ENCODE peak calls at places on chromosome 7, in four cellular contexts. S is GM12878, X is HepG2, F is K562. C is an unnamed sample.

GRCh38 chr7:30816291-30817059 is 45.3 kb downstream of the MINDY4 start:
- DNase-seq in S (no peak), X (no peak), F (no peak), C (peak)

GRCh38 chr7:41085244-41085643 is 617.6 kb downstream of the INHBA start:
- DNase-seq in S (no peak), X (no peak), F (no peak), C (no peak)

GRCh38 chr7:110001254-110001938 is 1089.5 kb upstream of the LRRN3 start:
- DNase-seq in S (no peak), X (no peak), F (no peak), C (no peak)

GRCh38 chr7:23662124-23662982 is 17.6 kb upstream of the FAM221A start:
- DNase-seq in S (no peak), X (no peak), F (no peak), C (no peak)

GRCh38 chr7:133512560-133512959 is 259.7 kb downstream of the EXOC4 start:
- DNase-seq in S (no peak), X (no peak), F (no peak), C (no peak)

GRCh38 chr7:121198502-121198901 is 130.3 kb upstream of the WNT16 start:
- DNase-seq in S (no peak), X (no peak), F (no peak), C (no peak)

GRCh38 chr7:98398567-98399372 is 2.1 kb downstream of the BAIAP2L1 start:
- DNase-seq in S (no peak), X (no peak), F (no peak), C (no peak)

GRCh38 chr7:22469371-22470143 is 30.4 kb downstream of the STEAP1B start:
- DNase-seq in S (no peak), X (no peak), F (no peak), C (no peak)

GRCh38 chr7:12297709-12298108 is 86.6 kb downstream of the TMEM106B start:
- DNase-seq in S (no peak), X (no peak), F (no peak), C (no peak)

GRCh38 chr7:27970350-27970749 is 210.2 kb downstream of the JAZF1 start:
- DNase-seq in S (no peak), X (no peak), F (no peak), C (no peak)

GRCh38 chr7:25054849-25055248 is 70.2 kb downstream of the CYCS start:
- DNase-seq in S (no peak), X (peak), F (no peak), C (no peak)

GRCh38 chr7:30321992-30322637 is 37.7 kb downstream of the ZNRF2 start:
- DNase-seq in S (peak), X (no peak), F (no peak), C (no peak)

GRCh38 chr7:134750083-134751062 is 29.1 kb upstream of the CALD1 start:
- DNase-seq in S (no peak), X (peak), F (peak), C (peak)

GRCh38 chr7:111486472-111487142 is 75.7 kb downstream of the IMMP2L start:
- DNase-seq in S (peak), X (peak), F (peak), C (no peak)

GRCh38 chr7:34190299-34190698 is 285.0 kb downstream of the BMPER start:
- DNase-seq in S (no peak), X (no peak), F (no peak), C (no peak)

GRCh38 chr7:435518-436366 is 83.9 kb downstream of the PDGFA start:
- DNase-seq in S (no peak), X (no peak), F (no peak), C (no peak)

GRCh38 chr7:94401411-94401810 is 6.7 kb downstream of the COL1A2 start:
- DNase-seq in S (no peak), X (no peak), F (no peak), C (no peak)

GRCh38 chr7:114973147-114973546 is 51.3 kb downstream of the MDFIC start:
- DNase-seq in S (no peak), X (no peak), F (no peak), C (no peak)

GRCh38 chr7:140458191-140458590 is 21.1 kb downstream of the MKRN1 start:
- DNase-seq in S (no peak), X (no peak), F (no peak), C (no peak)

GRCh38 chr7:127948312-127948711 is 82.9 kb downstream of the LRRC4 start:
- DNase-seq in S (no peak), X (no peak), F (no peak), C (no peak)

GRCh38 chr7:135774284-135774683 is 25.7 kb upstream of the FAM180A start:
- DNase-seq in S (no peak), X (peak), F (no peak), C (no peak)

GRCh38 chr7:30618961-30619360 is 24.3 kb downstream of the GARS1 start:
- DNase-seq in S (no peak), X (no peak), F (no peak), C (no peak)

GRCh38 chr7:25656581-25657026 is 428.3 kb upstream of the NPVF start:
- DNase-seq in S (no peak), X (no peak), F (no peak), C (no peak)

GRCh38 chr7:105656922-105657521 is 75.7 kb upstream of the EFCAB10 start:
- DNase-seq in S (no peak), X (no peak), F (peak), C (no peak)

GRCh38 chr7:158685727-158686126 is 18.9 kb downstream of the NCAPG2 start:
- DNase-seq in S (no peak), X (no peak), F (no peak), C (no peak)

GRCh38 chr7:44155191-44156185 is 14.4 kb upstream of the MYL7 start:
- DNase-seq in S (no peak), X (no peak), F (no peak), C (no peak)

GRCh38 chr7:33757050-33757449 is 148.3 kb upstream of the BMPER start:
- DNase-seq in S (no peak), X (no peak), F (no peak), C (no peak)

GRCh38 chr7:90261441-90261840 is 16.5 kb downstream of the CFAP69 start:
- DNase-seq in S (no peak), X (no peak), F (no peak), C (no peak)

GRCh38 chr7:52502281-52502680 is 533.2 kb upstream of the POM121L12 start:
- DNase-seq in S (no peak), X (no peak), F (no peak), C (no peak)

GRCh38 chr7:27901028-27901760 is 161.2 kb downstream of the TAX1BP1 start:
- DNase-seq in S (peak), X (no peak), F (no peak), C (no peak)

GRCh38 chr7:74345970-74346369 is 56.8 kb downstream of the CLIP2 start:
- DNase-seq in S (no peak), X (no peak), F (no peak), C (no peak)

GRCh38 chr7:157904211-157904865 is 567.5 kb downstream of the DNAJB6 start:
- DNase-seq in S (no peak), X (no peak), F (no peak), C (no peak)

GRCh38 chr7:150450491-150450992 is at the start of gene GIMAP8:
- DNase-seq in S (no peak), X (no peak), F (no peak), C (no peak)

GRCh38 chr7:32275216-32275979 is 205.2 kb upstream of the PDE1C start:
- DNase-seq in S (peak), X (no peak), F (no peak), C (no peak)

DNA sequence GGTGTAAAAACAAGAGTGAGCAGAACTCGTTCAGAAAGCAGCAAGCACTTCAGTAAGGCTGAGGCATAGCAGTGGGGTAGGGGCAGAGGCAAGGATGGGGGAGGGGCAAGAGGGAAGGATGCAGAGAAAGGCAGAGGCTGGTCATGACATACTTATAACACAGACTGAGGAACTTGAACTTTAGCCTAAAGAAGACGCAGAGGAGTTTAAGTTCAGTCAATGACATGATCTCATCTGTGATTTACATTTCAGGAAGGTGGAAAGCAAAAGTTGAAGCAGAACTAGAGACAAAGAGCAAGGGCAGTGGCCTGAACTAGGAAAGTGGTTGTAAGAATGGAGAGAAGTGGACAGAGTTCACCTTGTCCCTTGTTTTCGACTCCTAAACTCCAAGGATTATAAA is 15.8 kb downstream of the MACC1 start:
- DNase-seq in S (no peak), X (no peak), F (no peak), C (no peak)
- H3K27ac ChIP-seq in S (peak), X (no peak), F (peak), C (no peak)

DNA sequence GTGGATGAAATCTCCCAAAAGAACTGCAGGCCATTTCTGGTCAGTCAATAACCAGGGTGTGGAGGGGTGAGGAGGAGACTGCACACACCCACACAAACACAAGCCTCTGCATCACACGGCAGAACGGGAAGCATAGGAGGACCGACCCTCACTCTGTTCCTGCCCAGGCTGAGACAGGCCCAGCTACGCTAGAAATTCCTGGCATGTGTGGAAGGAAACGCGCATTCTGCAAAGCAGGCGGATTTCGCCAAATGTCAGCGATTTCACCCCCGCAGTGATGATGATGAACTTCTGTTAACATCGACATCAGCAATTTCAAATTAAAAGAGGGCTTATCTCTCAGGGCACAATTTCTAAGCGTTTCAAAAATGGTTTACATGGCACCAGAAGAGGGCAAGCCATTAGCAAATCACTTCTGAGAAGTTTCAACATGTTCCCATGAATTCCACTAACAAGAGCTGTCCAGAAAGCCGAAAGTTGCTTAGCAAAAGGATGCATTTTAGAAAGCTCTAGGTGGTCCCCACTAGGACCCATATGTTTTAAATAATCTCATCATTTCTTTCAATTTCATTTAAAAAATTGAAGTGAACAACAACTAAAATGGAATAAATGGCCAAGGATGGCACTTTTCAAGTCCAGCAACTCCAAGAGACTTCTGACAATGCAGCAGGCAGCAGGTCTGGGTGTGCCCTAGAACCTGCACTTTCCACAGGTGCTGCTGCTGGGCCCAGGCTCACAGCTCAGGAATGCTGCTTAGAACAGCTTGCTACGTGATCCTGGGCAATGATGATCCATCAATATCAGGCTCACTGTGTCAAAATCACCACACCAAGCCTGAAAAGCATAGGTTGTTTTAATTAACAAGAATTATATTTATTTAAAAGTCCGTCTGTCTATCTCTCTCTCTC is 148.7 kb downstream of the TNS3 start:
- DNase-seq in S (no peak), X (no peak), F (no peak), C (no peak)
- TF ChIP-seq POLR2AphosphoS5 in S (no peak), X (no peak), F (no peak), C (no peak)

DNA sequence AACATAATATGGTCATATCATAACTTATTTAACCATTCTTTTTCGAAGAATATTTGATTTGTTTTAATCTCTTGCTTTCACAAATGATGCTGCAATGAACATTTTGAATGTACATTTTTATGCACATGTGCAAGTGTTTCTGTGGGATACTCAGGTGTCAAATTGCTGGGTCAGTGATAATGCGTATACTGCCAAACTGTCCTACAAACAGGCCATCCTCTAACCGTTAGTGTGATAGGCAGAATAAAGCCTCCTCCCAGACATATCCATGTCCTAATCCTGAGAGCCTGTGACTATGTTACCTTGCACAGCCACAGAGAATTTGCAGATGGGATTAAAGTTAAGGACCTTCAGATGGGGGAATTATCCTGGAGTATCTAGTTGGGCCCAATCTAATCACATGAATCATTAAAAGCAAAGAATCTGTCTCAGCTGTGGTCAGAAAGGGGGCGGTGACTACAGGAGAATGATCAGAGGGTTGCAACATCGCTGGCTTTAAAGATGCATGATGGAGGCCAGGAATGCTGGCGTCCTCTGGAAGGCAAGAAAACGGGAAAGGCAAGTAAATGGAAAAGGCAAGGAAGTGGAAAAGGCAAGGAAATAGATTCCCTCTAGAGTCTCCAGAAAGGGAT is 46.7 kb downstream of the FZD1 start:
- DNase-seq in S (no peak), X (no peak), F (no peak), C (no peak)
- TF ChIP-seq BRCA1 in S (no peak), X (no peak), F (no peak), C (no peak)

DNA sequence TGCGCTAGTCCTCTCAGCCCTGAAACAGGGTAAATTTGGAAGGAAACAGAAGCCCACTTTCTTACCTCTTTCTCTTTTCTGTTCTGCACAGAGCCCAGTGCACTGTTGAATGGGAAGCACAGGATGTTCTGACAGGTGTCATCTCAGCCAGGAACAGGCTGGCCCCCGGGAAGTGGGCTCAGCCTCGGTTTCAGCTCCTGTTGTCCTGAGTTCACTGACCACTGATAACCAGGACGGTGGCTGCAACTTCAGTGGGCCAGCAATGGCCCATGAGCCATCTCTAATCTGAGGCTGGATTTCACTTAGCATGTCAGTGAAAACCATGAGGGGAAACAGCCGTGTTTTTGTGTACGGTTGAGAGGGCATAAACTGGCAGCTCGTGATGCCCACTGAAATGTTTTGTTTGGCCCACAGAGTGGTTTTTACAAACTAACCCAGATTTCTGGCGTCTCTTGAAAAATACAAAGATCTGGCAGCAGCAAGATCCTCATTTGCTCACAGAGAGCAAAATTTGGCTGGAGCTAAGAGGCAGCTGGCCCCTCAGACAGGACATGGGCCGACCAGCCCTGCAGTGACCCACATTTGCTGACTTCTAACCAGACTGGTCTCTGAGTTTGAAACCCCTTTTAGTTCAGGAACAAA is 455.9 kb downstream of the PAXIP1 start:
- DNase-seq in S (no peak), X (no peak), F (no peak), C (no peak)
- H3K27ac ChIP-seq in S (no peak), X (no peak), F (no peak), C (no peak)

DNA sequence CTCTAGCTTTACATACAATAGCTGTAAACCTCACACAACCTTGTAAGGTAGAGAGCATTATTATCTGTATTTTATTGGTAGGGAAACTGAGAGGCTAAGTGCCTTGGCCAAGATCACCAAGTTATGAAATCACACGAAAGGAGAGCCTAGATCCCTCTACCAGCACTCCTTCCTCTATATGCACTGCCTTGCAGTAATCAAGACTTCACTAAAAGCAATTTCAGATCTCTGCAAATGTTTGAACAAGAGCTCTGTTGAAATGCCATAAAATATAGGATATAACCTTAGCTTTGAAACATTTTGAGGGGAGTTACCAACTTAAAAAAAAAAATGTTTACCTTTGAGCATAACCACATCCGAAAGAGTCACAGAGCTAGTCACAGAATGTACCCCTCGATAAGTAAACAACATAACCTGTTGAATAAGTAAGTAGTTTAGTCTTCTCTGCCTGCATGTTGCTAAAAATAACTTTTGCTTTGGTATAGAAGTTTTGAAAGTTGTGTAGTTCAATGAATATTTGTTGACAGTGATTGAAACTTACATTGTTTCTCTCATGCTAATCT is 709.4 kb downstream of the AUTS2 start:
- DNase-seq in S (no peak), X (no peak), F (no peak), C (no peak)
- TF ChIP-seq POLR2AphosphoS5 in S (no peak), X (no peak), F (no peak), C (no peak)

DNA sequence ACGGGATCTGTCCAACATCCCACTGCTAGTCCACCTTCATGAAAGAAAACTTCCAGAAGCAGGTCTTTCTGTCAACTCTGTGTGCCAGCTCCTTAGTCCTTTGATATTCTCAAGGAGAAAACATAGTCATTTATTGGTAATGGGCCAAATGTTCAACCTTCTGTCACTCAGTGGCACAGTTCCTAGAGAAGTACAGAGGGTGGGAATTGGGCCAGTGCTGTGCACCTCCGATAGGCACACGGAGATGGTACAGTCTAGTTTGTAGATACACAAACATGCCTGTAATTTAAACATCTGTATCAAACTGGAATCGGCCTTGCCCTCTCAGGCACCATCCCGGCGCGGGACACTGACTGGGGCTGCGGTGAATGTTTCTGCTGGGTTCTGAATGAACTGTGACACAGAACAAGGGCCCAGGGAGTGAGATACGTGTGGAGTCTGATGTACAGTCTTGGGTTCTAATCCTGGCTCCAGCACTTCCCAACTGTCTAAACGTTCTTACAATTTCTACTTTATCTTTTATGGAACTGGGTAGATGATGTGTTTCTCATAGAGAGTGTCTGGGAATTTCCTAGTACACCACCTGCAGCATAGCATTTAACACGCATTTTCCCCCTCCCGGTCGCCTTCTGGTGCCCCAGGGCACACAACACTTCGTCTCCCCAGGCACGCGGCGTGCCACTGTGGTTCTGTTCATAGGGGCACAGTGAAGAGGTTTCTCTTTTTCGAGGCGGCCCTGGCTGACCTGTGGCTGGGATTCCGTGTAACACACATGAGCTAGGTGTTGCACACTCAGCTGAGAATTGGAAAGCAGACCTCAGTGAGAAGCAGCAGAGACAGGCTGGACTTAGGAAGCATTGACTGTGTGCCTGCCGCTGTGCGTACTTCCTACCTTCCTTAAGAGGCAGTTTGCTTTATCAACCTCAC is 214.1 kb upstream of the SHH start:
- DNase-seq in S (no peak), X (no peak), F (no peak), C (peak)
- TF ChIP-seq BRCA1 in S (no peak), X (no peak), F (no peak), C (no peak)

DNA sequence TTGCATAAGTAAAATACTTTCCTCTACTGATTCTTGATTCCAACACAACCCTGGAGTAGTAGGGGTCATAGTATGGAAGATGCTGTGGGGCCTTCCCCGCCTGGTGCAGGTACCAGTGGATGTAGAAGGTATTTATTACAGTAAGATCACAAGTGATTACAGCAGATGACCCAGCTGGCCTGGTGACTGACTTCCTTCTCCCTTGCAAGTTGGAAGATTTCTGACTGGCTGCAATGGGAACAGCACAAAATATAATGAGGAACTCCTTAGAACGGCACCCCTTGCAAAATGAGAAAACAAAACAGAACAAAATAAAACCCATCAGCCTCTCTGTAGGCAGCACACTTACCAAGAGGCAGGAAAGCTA is 61.7 kb upstream of the TARP start:
- DNase-seq in S (no peak), X (no peak), F (no peak), C (no peak)
- H3K27ac ChIP-seq in S (no peak), X (no peak), F (peak), C (no peak)